ENCODE peak calls at places on chromosome 12, in four cellular contexts. One of them, this sample, is unnamed.

GRCh38 chr12:4269279-4269991 is 4.1 kb upstream of the CCND2 start:
- DNase-seq in GM19239: peak; percentile 67
- DNase-seq in iPS-NIHi11: peak; percentile 66
- DNase-seq in activated CD8-positive, alpha-beta memory T cell treated with anti-CD3 and anti-CD28 coated beads, Interleukin-2, amount 50 U/mL, for 4 hours: peak; percentile 95
- DNase-seq in this sample: peak; percentile 61

GRCh38 chr12:6494351-6494743 is 445 bp downstream of the NCAPD2 start:
- DNase-seq in activated CD8-positive, alpha-beta memory T cell treated with anti-CD3 and anti-CD28 coated beads, Interleukin-2, amount 50 U/mL, for 4 hours: no peak
- DNase-seq in iPS-NIHi11: no peak
- DNase-seq in GM19239: no peak
- DNase-seq in this sample: no peak

GRCh38 chr12:132337557-132337956 is 8.2 kb upstream of the GALNT9 start:
- DNase-seq in activated CD8-positive, alpha-beta memory T cell treated with anti-CD3 and anti-CD28 coated beads, Interleukin-2, amount 50 U/mL, for 4 hours: no peak
- DNase-seq in iPS-NIHi11: no peak
- DNase-seq in GM19239: no peak
- DNase-seq in this sample: no peak

GRCh38 chr12:119644930-119645329 is 23.0 kb upstream of the PRKAB1 start:
- DNase-seq in iPS-NIHi11: no peak
- DNase-seq in GM19239: no peak
- DNase-seq in activated CD8-positive, alpha-beta memory T cell treated with anti-CD3 and anti-CD28 coated beads, Interleukin-2, amount 50 U/mL, for 4 hours: no peak
- DNase-seq in this sample: no peak

GRCh38 chr12:1851126-1851791 is 30.9 kb downstream of the LRTM2 start:
- DNase-seq in iPS-NIHi11: no peak
- DNase-seq in activated CD8-positive, alpha-beta memory T cell treated with anti-CD3 and anti-CD28 coated beads, Interleukin-2, amount 50 U/mL, for 4 hours: no peak
- DNase-seq in GM19239: no peak
- DNase-seq in this sample: no peak

GRCh38 chr12:2034633-2035420 is 18.0 kb upstream of the CACNA1C start:
- DNase-seq in iPS-NIHi11: peak; percentile 98
- DNase-seq in activated CD8-positive, alpha-beta memory T cell treated with anti-CD3 and anti-CD28 coated beads, Interleukin-2, amount 50 U/mL, for 4 hours: peak; percentile 90
- DNase-seq in GM19239: peak; percentile 83
- DNase-seq in this sample: peak; percentile 88

GRCh38 chr12:56084958-56085543 is 5.1 kb downstream of the ERBB3 start:
- DNase-seq in activated CD8-positive, alpha-beta memory T cell treated with anti-CD3 and anti-CD28 coated beads, Interleukin-2, amount 50 U/mL, for 4 hours: no peak
- DNase-seq in GM19239: no peak
- DNase-seq in iPS-NIHi11: peak; percentile 70
- DNase-seq in this sample: no peak

GRCh38 chr12:23810327-23810902 is 139.1 kb downstream of the SOX5 start:
- DNase-seq in GM19239: no peak
- DNase-seq in iPS-NIHi11: no peak
- DNase-seq in activated CD8-positive, alpha-beta memory T cell treated with anti-CD3 and anti-CD28 coated beads, Interleukin-2, amount 50 U/mL, for 4 hours: no peak
- DNase-seq in this sample: no peak

GRCh38 chr12:129614221-129614885 is 289.5 kb downstream of the TMEM132D start:
- DNase-seq in iPS-NIHi11: no peak
- DNase-seq in GM19239: no peak
- DNase-seq in activated CD8-positive, alpha-beta memory T cell treated with anti-CD3 and anti-CD28 coated beads, Interleukin-2, amount 50 U/mL, for 4 hours: no peak
- DNase-seq in this sample: no peak

GRCh38 chr12:12467701-12468218 is 94.9 kb downstream of the DUSP16 start:
- DNase-seq in iPS-NIHi11: no peak
- DNase-seq in activated CD8-positive, alpha-beta memory T cell treated with anti-CD3 and anti-CD28 coated beads, Interleukin-2, amount 50 U/mL, for 4 hours: no peak
- DNase-seq in GM19239: no peak
- DNase-seq in this sample: no peak

GRCh38 chr12:22535478-22535877 is 8.9 kb downstream of the C2CD5 start:
- DNase-seq in activated CD8-positive, alpha-beta memory T cell treated with anti-CD3 and anti-CD28 coated beads, Interleukin-2, amount 50 U/mL, for 4 hours: no peak
- DNase-seq in iPS-NIHi11: no peak
- DNase-seq in GM19239: no peak
- DNase-seq in this sample: no peak

GRCh38 chr12:79764641-79765040 is 73.9 kb upstream of the PAWR start:
- DNase-seq in iPS-NIHi11: no peak
- DNase-seq in activated CD8-positive, alpha-beta memory T cell treated with anti-CD3 and anti-CD28 coated beads, Interleukin-2, amount 50 U/mL, for 4 hours: no peak
- DNase-seq in GM19239: no peak
- DNase-seq in this sample: no peak

GRCh38 chr12:101172316-101172715 is 37.7 kb downstream of the SLC5A8 start:
- DNase-seq in activated CD8-positive, alpha-beta memory T cell treated with anti-CD3 and anti-CD28 coated beads, Interleukin-2, amount 50 U/mL, for 4 hours: no peak
- DNase-seq in iPS-NIHi11: peak; percentile 67
- DNase-seq in GM19239: no peak
- DNase-seq in this sample: no peak

GRCh38 chr12:120677765-120678473 is 9.0 kb upstream of the MLEC start:
- DNase-seq in iPS-NIHi11: no peak
- DNase-seq in GM19239: no peak
- DNase-seq in activated CD8-positive, alpha-beta memory T cell treated with anti-CD3 and anti-CD28 coated beads, Interleukin-2, amount 50 U/mL, for 4 hours: no peak
- DNase-seq in this sample: no peak

GRCh38 chr12:6958609-6959375 is 7.6 kb downstream of the PTPN6 start:
- DNase-seq in activated CD8-positive, alpha-beta memory T cell treated with anti-CD3 and anti-CD28 coated beads, Interleukin-2, amount 50 U/mL, for 4 hours: peak; percentile 73
- DNase-seq in GM19239: no peak
- DNase-seq in iPS-NIHi11: no peak
- DNase-seq in this sample: no peak

GRCh38 chr12:82650627-82651337 is 35.9 kb upstream of the TMTC2 start:
- DNase-seq in iPS-NIHi11: peak; percentile 12
- DNase-seq in GM19239: no peak
- DNase-seq in activated CD8-positive, alpha-beta memory T cell treated with anti-CD3 and anti-CD28 coated beads, Interleukin-2, amount 50 U/mL, for 4 hours: no peak
- DNase-seq in this sample: no peak

GRCh38 chr12:6294533-6295186 is 15.8 kb upstream of the PLEKHG6 start:
- DNase-seq in iPS-NIHi11: no peak
- DNase-seq in GM19239: no peak
- DNase-seq in activated CD8-positive, alpha-beta memory T cell treated with anti-CD3 and anti-CD28 coated beads, Interleukin-2, amount 50 U/mL, for 4 hours: no peak
- DNase-seq in this sample: no peak

GRCh38 chr12:27434673-27435565 is 11.6 kb upstream of the SMCO2 start:
- DNase-seq in iPS-NIHi11: peak; percentile 57
- DNase-seq in GM19239: peak; percentile 8
- DNase-seq in activated CD8-positive, alpha-beta memory T cell treated with anti-CD3 and anti-CD28 coated beads, Interleukin-2, amount 50 U/mL, for 4 hours: peak; percentile 18
- DNase-seq in this sample: no peak

GRCh38 chr12:25717552-25717951 is 164.5 kb upstream of the LMNTD1 start:
- DNase-seq in GM19239: no peak
- DNase-seq in iPS-NIHi11: no peak
- DNase-seq in activated CD8-positive, alpha-beta memory T cell treated with anti-CD3 and anti-CD28 coated beads, Interleukin-2, amount 50 U/mL, for 4 hours: no peak
- DNase-seq in this sample: no peak

GRCh38 chr12:65510584-65511050 is 232.1 kb downstream of the MSRB3 start:
- DNase-seq in GM19239: no peak
- DNase-seq in activated CD8-positive, alpha-beta memory T cell treated with anti-CD3 and anti-CD28 coated beads, Interleukin-2, amount 50 U/mL, for 4 hours: no peak
- DNase-seq in iPS-NIHi11: peak; percentile 78
- DNase-seq in this sample: no peak

GRCh38 chr12:13028825-13029570 is 15.2 kb upstream of the FAM234B start:
- DNase-seq in GM19239: no peak
- DNase-seq in iPS-NIHi11: peak; percentile 17
- DNase-seq in activated CD8-positive, alpha-beta memory T cell treated with anti-CD3 and anti-CD28 coated beads, Interleukin-2, amount 50 U/mL, for 4 hours: no peak
- DNase-seq in this sample: no peak

GRCh38 chr12:125304029-125304428 is 238.8 kb downstream of the AACS start:
- DNase-seq in GM19239: no peak
- DNase-seq in iPS-NIHi11: no peak
- DNase-seq in activated CD8-positive, alpha-beta memory T cell treated with anti-CD3 and anti-CD28 coated beads, Interleukin-2, amount 50 U/mL, for 4 hours: no peak
- DNase-seq in this sample: no peak

GRCh38 chr12:77837876-77838291 is 7.2 kb downstream of the NAV3 start:
- DNase-seq in activated CD8-positive, alpha-beta memory T cell treated with anti-CD3 and anti-CD28 coated beads, Interleukin-2, amount 50 U/mL, for 4 hours: no peak
- DNase-seq in GM19239: no peak
- DNase-seq in iPS-NIHi11: no peak
- DNase-seq in this sample: no peak

GRCh38 chr12:89889051-89889450 is 180.4 kb upstream of the ATP2B1 start:
- DNase-seq in activated CD8-positive, alpha-beta memory T cell treated with anti-CD3 and anti-CD28 coated beads, Interleukin-2, amount 50 U/mL, for 4 hours: no peak
- DNase-seq in iPS-NIHi11: no peak
- DNase-seq in GM19239: no peak
- DNase-seq in this sample: no peak

This sample was measured in GM12891.